ENCODE peak calls at places on chromosomes 16 and 17, in nine cellular contexts. Y is prostate gland, W is cardiac muscle cell, C is pancreas, L is heart left ventricle, D is ovary, S is stomach, Q is lower lobe of right lung, P is endothelial cell of umbilical vein. X is an unnamed sample.

GRCh38 chr17:80899402-80900268 is 92.0 kb upstream of the CHMP6 start:
- DNase-seq in S (peak; percentile 29), Y (no peak), C (peak; percentile 25), P (peak; percentile 22), D (no peak), Q (peak; percentile 69), W (peak; percentile 19), L (no peak), X (peak; percentile 51)

GRCh38 chr16:26801628-26802027 is 265.1 kb upstream of the C16orf82 start:
- DNase-seq in W (no peak), S (no peak), Y (no peak), C (no peak), L (no peak), Q (no peak), P (no peak), D (no peak), X (no peak)

GRCh38 chr17:47719411-47720152 is 13.5 kb upstream of the TBX21 start:
- DNase-seq in S (no peak), L (no peak), D (no peak), C (no peak), Y (no peak), W (peak; percentile 43), P (no peak), Q (no peak), X (no peak)

GRCh38 chr16:88941051-88941932 is 35.7 kb downstream of the CBFA2T3 start:
- DNase-seq in S (peak; percentile 41), W (no peak), Y (no peak), Q (no peak), D (peak; percentile 16), L (peak; percentile 63), P (no peak), C (peak; percentile 65), X (peak; percentile 40)

GRCh38 chr17:47690121-47690520 is 3.8 kb upstream of the TBKBP1 start:
- DNase-seq in Y (no peak), D (no peak), W (no peak), P (no peak), C (no peak), S (no peak), L (no peak), Q (no peak), X (no peak)

GRCh38 chr17:27380551-27380950 is 75.7 kb upstream of the KSR1 start:
- DNase-seq in L (no peak), Q (no peak), D (no peak), C (no peak), Y (no peak), W (no peak), P (no peak), S (no peak), X (no peak)

GRCh38 chr16:58219432-58219831 is 21.5 kb upstream of the CSNK2A2 start:
- DNase-seq in C (no peak), Y (no peak), S (no peak), L (no peak), Q (no peak), P (no peak), D (no peak), W (no peak), X (no peak)

GRCh38 chr16:3671424-3671823 is 16.9 kb downstream of the DNASE1 start:
- DNase-seq in Q (no peak), W (no peak), L (no peak), D (no peak), P (no peak), C (no peak), Y (no peak), S (no peak), X (no peak)

GRCh38 chr17:81004336-81005015 is 12.8 kb downstream of the CHMP6 start:
- DNase-seq in D (no peak), W (no peak), P (no peak), Y (no peak), Q (no peak), S (no peak), C (no peak), L (no peak), X (no peak)

GRCh38 chr17:57051886-57052342 is 33.1 kb upstream of the AKAP1 start:
- DNase-seq in C (no peak), Y (peak; percentile 51), D (no peak), Q (no peak), L (no peak), P (no peak), S (no peak), W (no peak), X (no peak)

GRCh38 chr17:51435641-51436091 is 175.3 kb downstream of the UTP18 start:
- DNase-seq in Y (peak; percentile 42), W (peak; percentile 24), Q (peak; percentile 61), D (no peak), L (no peak), S (peak; percentile 80), C (peak; percentile 76), P (peak; percentile 51), X (peak; percentile 74)

GRCh38 chr17:48278755-48279491 is 151.1 kb downstream of the SKAP1 start:
- DNase-seq in S (no peak), P (no peak), C (no peak), L (no peak), Y (no peak), Q (no peak), D (no peak), W (no peak), X (no peak)

GRCh38 chr16:20937736-20938135 is 37.2 kb downstream of the LYRM1 start:
- DNase-seq in W (no peak), P (no peak), D (no peak), Q (no peak), L (no peak), Y (no peak), C (no peak), S (no peak), X (peak; percentile 78)

GRCh38 chr16:70529051-70529777 is 5.6 kb downstream of the SF3B3 start:
- DNase-seq in Q (no peak), C (no peak), S (no peak), W (peak; percentile 67), D (no peak), L (no peak), P (peak; percentile 69), Y (no peak), X (peak; percentile 26)
- H3K36me3 ChIP-seq in Q (peaks cover 82% of the 10 kb centered on the region), C (peaks cover 69% of the 10 kb centered on the region), S (peaks cover 81% of the 10 kb centered on the region), W (peaks cover 64% of the 10 kb centered on the region), D (no peaks in the 10 kb centered on the region), L (peaks cover 74% of the 10 kb centered on the region), P (peaks cover 28% of the 10 kb centered on the region), Y (peaks cover 22% of the 10 kb centered on the region), X (peaks cover 5% of the 10 kb centered on the region)

GRCh38 chr16:78756189-78756661 is 656.8 kb downstream of the WWOX start:
- DNase-seq in P (no peak), W (no peak), Q (no peak), L (no peak), D (no peak), S (no peak), C (no peak), Y (no peak), X (no peak)

GRCh38 chr16:78763821-78764440 is 664.5 kb downstream of the WWOX start:
- DNase-seq in C (no peak), W (no peak), S (no peak), L (no peak), Q (no peak), Y (no peak), P (no peak), D (no peak), X (no peak)

GRCh38 chr16:78761427-78761826 is 662.0 kb downstream of the WWOX start:
- DNase-seq in C (no peak), S (no peak), P (no peak), Q (no peak), D (no peak), L (no peak), Y (no peak), W (no peak), X (no peak)

GRCh38 chr16:78764478-78764877 is 665.0 kb downstream of the WWOX start:
- DNase-seq in C (no peak), D (no peak), Q (no peak), L (no peak), S (no peak), Y (no peak), W (no peak), P (no peak), X (no peak)

GRCh38 chr16:78762222-78762621 is 662.8 kb downstream of the WWOX start:
- DNase-seq in D (no peak), P (no peak), C (no peak), Q (no peak), L (no peak), S (no peak), W (no peak), Y (no peak), X (no peak)
- TF ChIP-seq CTCF in D (no peak), P (no peak), C (no peak), Q (no peak), L (no peak), S (no peak), W (no peak), Y (no peak), X (no peak)

GRCh38 chr17:82288602-82288927 is 15.1 kb upstream of the CSNK1D start:
- DNase-seq in P (no peak), Y (no peak), D (no peak), Q (no peak), W (no peak), L (no peak), C (peak; percentile 40), S (no peak), X (no peak)

GRCh38 chr17:82294086-82294773 is 20.7 kb upstream of the CSNK1D start:
- DNase-seq in Q (no peak), Y (no peak), S (no peak), L (no peak), W (no peak), D (no peak), C (no peak), P (peak; percentile 18), X (no peak)

GRCh38 chr17:82289822-82290541 is 16.5 kb upstream of the CSNK1D start:
- DNase-seq in W (no peak), Y (no peak), L (no peak), S (no peak), Q (no peak), C (no peak), P (no peak), D (no peak), X (peak; percentile 72)

GRCh38 chr17:82292251-82293154 is 19.0 kb upstream of the CSNK1D start:
- DNase-seq in Y (peak; percentile 96), S (peak; percentile 96), Q (peak; percentile 98), W (peak; percentile 99), D (peak; percentile 95), L (peak; percentile 97), C (peak; percentile 97), P (peak; percentile 97), X (peak; percentile 97)

GRCh38 chr17:82291582-82292250 is 18.2 kb upstream of the CSNK1D start:
- DNase-seq in P (no peak), C (no peak), L (no peak), D (no peak), Q (no peak), S (no peak), Y (no peak), W (no peak), X (no peak)
- H3K36me3 ChIP-seq in P (no peaks in the 10 kb centered on the region), C (no peaks in the 10 kb centered on the region), L (no peaks in the 10 kb centered on the region), D (no peaks in the 10 kb centered on the region), Q (no peaks in the 10 kb centered on the region), S (no peaks in the 10 kb centered on the region), Y (no peaks in the 10 kb centered on the region), W (no peaks in the 10 kb centered on the region), X (no peaks in the 10 kb centered on the region)

DNA sequence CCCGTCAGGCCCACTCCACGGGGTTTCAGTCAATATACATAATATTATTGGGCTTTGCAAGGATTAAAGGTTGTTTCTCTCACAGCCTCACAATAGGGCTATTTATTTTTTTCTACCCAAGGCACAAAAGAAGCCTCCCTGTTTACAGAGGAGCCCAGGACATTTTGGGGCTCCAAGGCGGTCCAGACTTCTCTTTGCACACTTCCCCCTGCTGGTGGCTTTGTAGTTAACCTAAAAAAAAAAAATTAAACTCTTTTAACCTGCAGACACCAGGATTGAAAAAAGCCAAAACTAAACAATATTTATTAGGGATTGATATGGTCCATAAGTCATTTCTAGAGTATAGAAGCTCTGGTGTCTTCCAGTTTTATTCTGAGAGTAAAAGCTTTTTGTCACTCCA is 169.7 kb upstream of the ZFHX3 start:
- DNase-seq in L (no peak), Y (no peak), P (no peak), W (no peak), D (no peak), C (no peak), Q (no peak), S (no peak), X (no peak)
- TF ChIP-seq CTCF in L (no peak), Y (no peak), P (no peak), W (peak; percentile 23), D (no peak), C (no peak), Q (peak; percentile 11), S (no peak), X (no peak)

X was measured in Caco-2.